ENCODE peak calls at places on chromosomes 6 and 20, in eight cellular contexts. Z is GM12865; U is NCI-H460; V is activated naive CD8-positive, alpha-beta T cell treated with anti-CD3 and anti-CD28 coated beads, Interleukin-2, amount 50 U/mL, for 24 hours; R is astrocyte of the spinal cord; P is NCI-H1092 treated with DMSO at 0.1 percent for 48 hours; F is IMR-90; Q is GM03348. E is an unnamed sample.

GRCh38 chr6:138833819-138834539 is 38.1 kb downstream of the ECT2L start:
- DNase-seq in U (no peak), R (peak), F (no peak), Z (no peak), V (no peak), P (peak), Q (no peak), E (no peak)

GRCh38 chr6:20301256-20301655 is 89.0 kb upstream of the MBOAT1 start:
- DNase-seq in F (no peak), R (no peak), Q (no peak), Z (no peak), V (no peak), U (no peak), P (no peak), E (no peak)

GRCh38 chr6:11525468-11526155 is 11.9 kb upstream of the TMEM170B start:
- DNase-seq in P (no peak), U (peak), Z (no peak), R (no peak), F (peak), Q (peak), V (no peak), E (no peak)

GRCh38 chr20:63707558-63708300 is at the start of the genes ARFRP1 and ZGPAT:
- DNase-seq in U (peak), F (peak), P (peak), R (peak), Z (peak), V (peak), Q (peak), E (peak)

GRCh38 chr6:38974389-38975133 is 74.0 kb upstream of the GLP1R start:
- DNase-seq in Z (no peak), F (peak), V (no peak), U (no peak), P (peak), R (no peak), Q (no peak), E (no peak)

GRCh38 chr6:170313716-170314295 is 7.2 kb downstream of the FAM120B start:
- DNase-seq in V (no peak), U (no peak), R (no peak), F (peak), P (no peak), Z (no peak), Q (no peak), E (no peak)

GRCh38 chr20:48676125-48676524 is 151.7 kb downstream of the PREX1 start:
- DNase-seq in U (no peak), F (no peak), R (no peak), V (no peak), Q (no peak), Z (no peak), P (no peak), E (no peak)

GRCh38 chr20:61404311-61404710 is 152.2 kb downstream of the CDH4 start:
- DNase-seq in P (no peak), Z (no peak), F (no peak), R (no peak), Q (no peak), U (no peak), V (no peak), E (no peak)

GRCh38 chr20:10531848-10532247 is 96.7 kb downstream of the SLX4IP start:
- DNase-seq in P (no peak), F (peak), U (no peak), R (peak), V (no peak), Q (no peak), Z (no peak), E (no peak)

GRCh38 chr20:59308493-59309201 is 8.2 kb downstream of the EDN3 start:
- DNase-seq in V (no peak), Q (no peak), F (no peak), U (no peak), Z (no peak), R (no peak), P (no peak), E (no peak)

GRCh38 chr20:18849131-18849530 is 35.5 kb downstream of the SCP2D1 start:
- DNase-seq in Q (no peak), R (no peak), P (no peak), V (no peak), Z (no peak), F (no peak), U (no peak), E (no peak)

GRCh38 chr6:127420558-127420957 is 38.6 kb downstream of the KIAA0408 start:
- DNase-seq in V (peak), Q (peak), Z (peak), R (peak), P (peak), U (peak), F (peak), E (peak)

GRCh38 chr20:54103067-54103761 is 32.8 kb upstream of the BCAS1 start:
- DNase-seq in U (peak), P (peak), Z (peak), F (peak), Q (peak), V (peak), R (peak), E (peak)

GRCh38 chr6:152696543-152696942 is 1.2 kb upstream of the MYCT1 start:
- DNase-seq in Z (no peak), U (no peak), F (peak), Q (peak), R (peak), V (no peak), P (no peak), E (no peak)

GRCh38 chr6:72564231-72564630 is 57.6 kb upstream of the KCNQ5 start:
- DNase-seq in P (no peak), Q (no peak), Z (no peak), V (no peak), U (no peak), R (no peak), F (peak), E (no peak)

GRCh38 chr6:144615870-144616269 is 330.7 kb downstream of the UTRN start:
- DNase-seq in Z (no peak), V (no peak), P (no peak), F (no peak), Q (no peak), U (no peak), R (no peak), E (no peak)

GRCh38 chr6:63100066-63100465 is 111.2 kb upstream of the FKBP1C start:
- DNase-seq in Z (no peak), U (no peak), Q (no peak), P (no peak), V (no peak), R (no peak), F (no peak), E (no peak)

GRCh38 chr6:88982720-88983119 is 19.3 kb upstream of the RNGTT start:
- DNase-seq in U (peak), V (no peak), R (peak), Q (peak), Z (peak), F (peak), P (peak), E (peak)

GRCh38 chr20:50551288-50551687 is 41.1 kb downstream of the PTPN1 start:
- DNase-seq in Q (no peak), R (no peak), U (no peak), Z (no peak), V (no peak), P (no peak), F (peak), E (no peak)

GRCh38 chr6:139372326-139373153 is 1.9 kb downstream of the CITED2 start:
- DNase-seq in U (no peak), Q (no peak), P (no peak), R (peak), V (no peak), F (peak), Z (no peak), E (no peak)

GRCh38 chr6:36075656-36076055 is 48.0 kb downstream of the MAPK14 start:
- DNase-seq in Q (no peak), R (no peak), V (no peak), F (no peak), Z (peak), P (no peak), U (no peak), E (no peak)

GRCh38 chr20:34210271-34210670 is 31.0 kb upstream of the ASIP start:
- DNase-seq in R (no peak), V (no peak), Q (no peak), F (no peak), P (no peak), U (no peak), Z (no peak), E (no peak)

GRCh38 chr6:15775741-15776140 is 112.9 kb upstream of the DTNBP1 start:
- DNase-seq in F (no peak), Q (no peak), R (no peak), P (no peak), Z (no peak), V (no peak), U (peak), E (no peak)

GRCh38 chr20:37992802-37993538 is 40.3 kb downstream of the TTI1 start:
- DNase-seq in Q (peak), V (peak), R (peak), Z (peak), F (peak), U (peak), P (no peak), E (peak)

GRCh38 chr20:31392836-31393235 is 2.4 kb upstream of the DEFB119 start:
- DNase-seq in R (no peak), Z (no peak), U (no peak), Q (no peak), P (no peak), V (no peak), F (no peak), E (no peak)